ENCODE peak calls at places on chromosomes 1 and 21, in seven cellular contexts. One of them, this sample, is unnamed.

GRCh38 chr21:21740207-21740606 is 742.0 kb downstream of the NCAM2 start:
- DNase-seq in aorta: no peak
- DNase-seq in CD8-positive, alpha-beta memory T cell: no peak
- DNase-seq in tibial nerve: no peak
- DNase-seq in foreskin keratinocyte: no peak
- DNase-seq in iPS DF 6.9: no peak
- DNase-seq in PC-9: no peak
- DNase-seq in this sample: no peak

GRCh38 chr1:182238421-182238820 is 153.2 kb downstream of the GLUL start:
- DNase-seq in aorta: no peak
- DNase-seq in tibial nerve: no peak
- DNase-seq in foreskin keratinocyte: no peak
- DNase-seq in PC-9: no peak
- DNase-seq in CD8-positive, alpha-beta memory T cell: no peak
- DNase-seq in iPS DF 6.9: no peak
- DNase-seq in this sample: no peak

GRCh38 chr1:44784094-44785026 is 3.6 kb downstream of the BEST4 start:
- DNase-seq in tibial nerve: no peak
- DNase-seq in CD8-positive, alpha-beta memory T cell: no peak
- DNase-seq in iPS DF 6.9: no peak
- DNase-seq in aorta: peak; percentile 78
- DNase-seq in foreskin keratinocyte: no peak
- DNase-seq in PC-9: no peak
- DNase-seq in this sample: peak; percentile 33

GRCh38 chr1:200889571-200889970 is 5.1 kb upstream of the INAVA start:
- DNase-seq in PC-9: no peak
- DNase-seq in foreskin keratinocyte: no peak
- DNase-seq in tibial nerve: no peak
- DNase-seq in iPS DF 6.9: no peak
- DNase-seq in CD8-positive, alpha-beta memory T cell: no peak
- DNase-seq in aorta: no peak
- DNase-seq in this sample: no peak

GRCh38 chr1:208233546-208233945 is 10.6 kb downstream of the PLXNA2 start:
- DNase-seq in aorta: no peak
- DNase-seq in CD8-positive, alpha-beta memory T cell: no peak
- DNase-seq in PC-9: no peak
- DNase-seq in foreskin keratinocyte: no peak
- DNase-seq in iPS DF 6.9: no peak
- DNase-seq in tibial nerve: no peak
- DNase-seq in this sample: peak; percentile 86

GRCh38 chr1:144551543-144552424 is 40.9 kb upstream of the PPIAL4F start:
- DNase-seq in PC-9: no peak
- DNase-seq in iPS DF 6.9: peak; percentile 88
- DNase-seq in tibial nerve: peak; percentile 30
- DNase-seq in aorta: peak; percentile 89
- DNase-seq in foreskin keratinocyte: peak; percentile 98
- DNase-seq in CD8-positive, alpha-beta memory T cell: peak; percentile 61
- DNase-seq in this sample: peak; percentile 83

GRCh38 chr1:903721-904270 is 19.9 kb upstream of the SAMD11 start:
- DNase-seq in PC-9: no peak
- DNase-seq in tibial nerve: no peak
- DNase-seq in foreskin keratinocyte: no peak
- DNase-seq in CD8-positive, alpha-beta memory T cell: no peak
- DNase-seq in iPS DF 6.9: no peak
- DNase-seq in aorta: peak; percentile 70
- DNase-seq in this sample: no peak

GRCh38 chr1:176032040-176032645 is 174.9 kb downstream of the COP1 start:
- DNase-seq in aorta: no peak
- DNase-seq in PC-9: no peak
- DNase-seq in iPS DF 6.9: no peak
- DNase-seq in tibial nerve: no peak
- DNase-seq in CD8-positive, alpha-beta memory T cell: no peak
- DNase-seq in foreskin keratinocyte: no peak
- DNase-seq in this sample: no peak

GRCh38 chr1:218874313-218874712 is 299.4 kb upstream of the LYPLAL1 start:
- DNase-seq in iPS DF 6.9: no peak
- DNase-seq in aorta: no peak
- DNase-seq in foreskin keratinocyte: peak; percentile 94
- DNase-seq in CD8-positive, alpha-beta memory T cell: no peak
- DNase-seq in tibial nerve: no peak
- DNase-seq in PC-9: peak; percentile 11
- DNase-seq in this sample: no peak

GRCh38 chr1:93758842-93759515 is 77.3 kb upstream of the BCAR3 start:
- DNase-seq in iPS DF 6.9: no peak
- DNase-seq in foreskin keratinocyte: no peak
- DNase-seq in PC-9: peak; percentile 60
- DNase-seq in CD8-positive, alpha-beta memory T cell: peak; percentile 6
- DNase-seq in aorta: no peak
- DNase-seq in tibial nerve: no peak
- DNase-seq in this sample: no peak

GRCh38 chr21:15741510-15741909 is 11.7 kb downstream of the USP25 start:
- DNase-seq in foreskin keratinocyte: peak; percentile 26
- DNase-seq in aorta: no peak
- DNase-seq in tibial nerve: no peak
- DNase-seq in PC-9: no peak
- DNase-seq in CD8-positive, alpha-beta memory T cell: no peak
- DNase-seq in iPS DF 6.9: no peak
- DNase-seq in this sample: no peak

GRCh38 chr1:197958438-197958837 is 41.3 kb downstream of the LHX9 start:
- DNase-seq in CD8-positive, alpha-beta memory T cell: no peak
- DNase-seq in tibial nerve: no peak
- DNase-seq in foreskin keratinocyte: no peak
- DNase-seq in PC-9: no peak
- DNase-seq in aorta: no peak
- DNase-seq in iPS DF 6.9: no peak
- DNase-seq in this sample: peak; percentile 6

GRCh38 chr1:8858112-8858668 is 20.3 kb downstream of the ENO1 start:
- DNase-seq in PC-9: peak; percentile 82
- DNase-seq in foreskin keratinocyte: no peak
- DNase-seq in tibial nerve: peak; percentile 26
- DNase-seq in aorta: no peak
- DNase-seq in CD8-positive, alpha-beta memory T cell: no peak
- DNase-seq in iPS DF 6.9: no peak
- DNase-seq in this sample: no peak

GRCh38 chr1:150575072-150575489 is 4.3 kb downstream of the MCL1 start:
- DNase-seq in aorta: no peak
- DNase-seq in tibial nerve: no peak
- DNase-seq in PC-9: no peak
- DNase-seq in foreskin keratinocyte: no peak
- DNase-seq in CD8-positive, alpha-beta memory T cell: no peak
- DNase-seq in iPS DF 6.9: no peak
- DNase-seq in this sample: no peak
- H3K4me1 ChIP-seq in aorta: no peaks in the 10 kb centered on the region
- H3K4me1 ChIP-seq in tibial nerve: peaks cover 54% of the 10 kb centered on the region
- H3K4me1 ChIP-seq in PC-9: peaks cover 61% of the 10 kb centered on the region
- H3K4me1 ChIP-seq in foreskin keratinocyte: peaks cover 28% of the 10 kb centered on the region
- H3K4me1 ChIP-seq in CD8-positive, alpha-beta memory T cell: peaks cover 43% of the 10 kb centered on the region
- H3K4me1 ChIP-seq in iPS DF 6.9: no peaks in the 10 kb centered on the region
- H3K4me1 ChIP-seq in this sample: peaks cover 56% of the 10 kb centered on the region

GRCh38 chr1:231161711-231162299 is at the start of gene TRIM67:
- DNase-seq in PC-9: no peak
- DNase-seq in CD8-positive, alpha-beta memory T cell: no peak
- DNase-seq in foreskin keratinocyte: no peak
- DNase-seq in aorta: no peak
- DNase-seq in iPS DF 6.9: no peak
- DNase-seq in tibial nerve: no peak
- DNase-seq in this sample: no peak

GRCh38 chr1:231160851-231161710 is 777 bp upstream of the TRIM67 start:
- DNase-seq in foreskin keratinocyte: no peak
- DNase-seq in PC-9: no peak
- DNase-seq in tibial nerve: no peak
- DNase-seq in iPS DF 6.9: no peak
- DNase-seq in aorta: no peak
- DNase-seq in CD8-positive, alpha-beta memory T cell: no peak
- DNase-seq in this sample: no peak

GRCh38 chr1:231162970-231163830 is 1.3 kb downstream of the TRIM67 start:
- DNase-seq in aorta: no peak
- DNase-seq in PC-9: no peak
- DNase-seq in foreskin keratinocyte: no peak
- DNase-seq in CD8-positive, alpha-beta memory T cell: no peak
- DNase-seq in tibial nerve: no peak
- DNase-seq in iPS DF 6.9: no peak
- DNase-seq in this sample: no peak

GRCh38 chr1:231163831-231164427 is 2.1 kb downstream of the TRIM67 start:
- DNase-seq in iPS DF 6.9: no peak
- DNase-seq in tibial nerve: no peak
- DNase-seq in aorta: no peak
- DNase-seq in CD8-positive, alpha-beta memory T cell: no peak
- DNase-seq in foreskin keratinocyte: no peak
- DNase-seq in PC-9: no peak
- DNase-seq in this sample: no peak

GRCh38 chr1:231162300-231162969 is 577 bp downstream of the TRIM67 start:
- DNase-seq in aorta: peak; percentile 76
- DNase-seq in foreskin keratinocyte: no peak
- DNase-seq in CD8-positive, alpha-beta memory T cell: no peak
- DNase-seq in PC-9: no peak
- DNase-seq in tibial nerve: no peak
- DNase-seq in iPS DF 6.9: no peak
- DNase-seq in this sample: peak; percentile 44
- H3K27me3 ChIP-seq in aorta: no peaks in the 10 kb centered on the region
- H3K27me3 ChIP-seq in foreskin keratinocyte: peaks cover 82% of the 10 kb centered on the region
- H3K27me3 ChIP-seq in CD8-positive, alpha-beta memory T cell: peaks cover 16% of the 10 kb centered on the region
- H3K27me3 ChIP-seq in PC-9: peaks cover 19% of the 10 kb centered on the region
- H3K27me3 ChIP-seq in tibial nerve: no peaks in the 10 kb centered on the region
- H3K27me3 ChIP-seq in iPS DF 6.9: peaks cover 47% of the 10 kb centered on the region
- H3K27me3 ChIP-seq in this sample: peaks cover 17% of the 10 kb centered on the region

GRCh38 chr1:156659994-156660751 is 17.0 kb downstream of the NES start:
- DNase-seq in iPS DF 6.9: peak; percentile 95
- DNase-seq in CD8-positive, alpha-beta memory T cell: peak; percentile 89
- DNase-seq in PC-9: peak; percentile 97
- DNase-seq in foreskin keratinocyte: peak; percentile 88
- DNase-seq in aorta: peak; percentile 100
- DNase-seq in tibial nerve: peak; percentile 90
- DNase-seq in this sample: peak; percentile 89

GRCh38 chr1:156662588-156663055 is 14.6 kb downstream of the NES start:
- DNase-seq in tibial nerve: no peak
- DNase-seq in PC-9: no peak
- DNase-seq in iPS DF 6.9: no peak
- DNase-seq in foreskin keratinocyte: no peak
- DNase-seq in aorta: no peak
- DNase-seq in CD8-positive, alpha-beta memory T cell: no peak
- DNase-seq in this sample: no peak

GRCh38 chr1:156660752-156661112 is 16.5 kb downstream of the NES start:
- DNase-seq in aorta: no peak
- DNase-seq in tibial nerve: no peak
- DNase-seq in iPS DF 6.9: no peak
- DNase-seq in foreskin keratinocyte: no peak
- DNase-seq in PC-9: no peak
- DNase-seq in CD8-positive, alpha-beta memory T cell: no peak
- DNase-seq in this sample: no peak

GRCh38 chr1:156663178-156663577 is 14.0 kb downstream of the NES start:
- DNase-seq in foreskin keratinocyte: no peak
- DNase-seq in iPS DF 6.9: no peak
- DNase-seq in PC-9: no peak
- DNase-seq in aorta: peak; percentile 88
- DNase-seq in CD8-positive, alpha-beta memory T cell: no peak
- DNase-seq in tibial nerve: no peak
- DNase-seq in this sample: no peak

DNA sequence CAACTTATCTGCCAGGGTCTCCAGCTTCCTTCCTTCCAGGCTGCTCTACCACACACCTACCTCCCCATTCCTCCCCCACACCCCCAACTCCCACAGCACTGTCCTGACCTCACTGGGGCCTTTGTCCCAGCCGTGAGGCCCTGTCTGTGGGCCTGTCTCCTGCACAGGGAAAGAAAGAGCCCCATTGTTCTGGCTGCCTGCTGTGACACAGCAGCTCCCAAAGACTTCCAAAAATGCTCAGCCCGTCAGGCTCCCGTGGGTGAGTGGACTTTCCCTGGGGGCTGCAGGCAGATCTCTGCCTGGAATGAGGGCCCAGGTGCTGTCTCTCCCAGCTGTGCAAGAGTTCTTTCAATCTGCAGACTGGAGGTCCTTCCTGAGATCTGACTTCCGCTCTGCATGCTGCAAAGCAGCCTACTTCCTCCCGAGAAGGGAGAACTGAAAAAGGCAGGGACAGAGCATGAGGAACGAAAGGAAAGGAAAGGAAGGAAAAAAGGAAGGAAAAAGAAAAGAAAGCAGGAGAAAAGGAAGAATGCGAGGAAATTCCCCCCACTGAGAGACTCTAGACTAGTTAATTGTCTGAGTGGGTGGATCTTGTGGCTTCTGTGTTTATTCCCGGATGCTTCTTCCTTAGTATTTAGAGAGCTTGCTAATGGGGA is 15.1 kb downstream of the NES start:
- DNase-seq in foreskin keratinocyte: no peak
- DNase-seq in PC-9: no peak
- DNase-seq in tibial nerve: no peak
- DNase-seq in CD8-positive, alpha-beta memory T cell: no peak
- DNase-seq in iPS DF 6.9: no peak
- DNase-seq in aorta: no peak
- DNase-seq in this sample: no peak
- H3K4me1 ChIP-seq in foreskin keratinocyte: peaks cover 21% of the 10 kb centered on the region
- H3K4me1 ChIP-seq in PC-9: peaks cover 32% of the 10 kb centered on the region
- H3K4me1 ChIP-seq in tibial nerve: peaks cover 78% of the 10 kb centered on the region
- H3K4me1 ChIP-seq in CD8-positive, alpha-beta memory T cell: peaks cover 49% of the 10 kb centered on the region
- H3K4me1 ChIP-seq in iPS DF 6.9: peaks cover 25% of the 10 kb centered on the region
- H3K4me1 ChIP-seq in aorta: no peaks in the 10 kb centered on the region
- H3K4me1 ChIP-seq in this sample: peaks cover 73% of the 10 kb centered on the region

GRCh38 chr1:183827801-183828200 is 22.9 kb downstream of the RGL1 start:
- DNase-seq in PC-9: no peak
- DNase-seq in CD8-positive, alpha-beta memory T cell: no peak
- DNase-seq in aorta: no peak
- DNase-seq in iPS DF 6.9: no peak
- DNase-seq in tibial nerve: no peak
- DNase-seq in foreskin keratinocyte: no peak
- DNase-seq in this sample: no peak

GRCh38 chr1:183831336-183831735 is 26.4 kb downstream of the RGL1 start:
- DNase-seq in aorta: no peak
- DNase-seq in foreskin keratinocyte: no peak
- DNase-seq in tibial nerve: no peak
- DNase-seq in PC-9: no peak
- DNase-seq in iPS DF 6.9: no peak
- DNase-seq in CD8-positive, alpha-beta memory T cell: no peak
- DNase-seq in this sample: no peak

GRCh38 chr1:183832472-183832871 is 27.6 kb downstream of the RGL1 start:
- DNase-seq in tibial nerve: no peak
- DNase-seq in foreskin keratinocyte: no peak
- DNase-seq in PC-9: no peak
- DNase-seq in CD8-positive, alpha-beta memory T cell: no peak
- DNase-seq in aorta: no peak
- DNase-seq in iPS DF 6.9: no peak
- DNase-seq in this sample: no peak

GRCh38 chr1:183834568-183834967 is 29.6 kb downstream of the RGL1 start:
- DNase-seq in iPS DF 6.9: no peak
- DNase-seq in foreskin keratinocyte: no peak
- DNase-seq in PC-9: no peak
- DNase-seq in aorta: no peak
- DNase-seq in tibial nerve: no peak
- DNase-seq in CD8-positive, alpha-beta memory T cell: no peak
- DNase-seq in this sample: peak; percentile 13

DNA sequence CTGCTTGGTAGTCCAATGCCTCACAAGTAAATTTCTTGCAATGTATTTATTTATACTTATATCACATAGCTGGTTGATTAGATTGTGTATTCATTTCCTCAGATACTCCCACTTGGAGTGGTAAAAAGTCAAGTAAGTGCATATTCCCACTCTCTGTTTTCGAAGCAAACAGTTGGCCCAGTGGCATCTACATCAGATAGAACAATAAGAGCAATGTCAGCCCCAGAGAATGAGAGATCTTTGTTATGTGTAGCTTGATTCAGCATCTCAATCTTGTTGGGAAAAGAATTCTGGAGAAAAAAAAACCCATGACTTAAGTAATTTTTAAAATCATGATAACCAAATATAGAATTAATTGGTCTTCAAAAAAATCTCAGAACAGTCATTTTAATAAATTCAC is 25.5 kb downstream of the RGL1 start:
- DNase-seq in foreskin keratinocyte: no peak
- DNase-seq in aorta: no peak
- DNase-seq in CD8-positive, alpha-beta memory T cell: no peak
- DNase-seq in iPS DF 6.9: no peak
- DNase-seq in tibial nerve: no peak
- DNase-seq in PC-9: no peak
- DNase-seq in this sample: no peak
- H3K27me3 ChIP-seq in foreskin keratinocyte: no peaks in the 10 kb centered on the region
- H3K27me3 ChIP-seq in aorta: no peaks in the 10 kb centered on the region
- H3K27me3 ChIP-seq in CD8-positive, alpha-beta memory T cell: no peaks in the 10 kb centered on the region
- H3K27me3 ChIP-seq in iPS DF 6.9: no peaks in the 10 kb centered on the region
- H3K27me3 ChIP-seq in tibial nerve: no peaks in the 10 kb centered on the region
- H3K27me3 ChIP-seq in PC-9: no peaks in the 10 kb centered on the region
- H3K27me3 ChIP-seq in this sample: no peaks in the 10 kb centered on the region